ENCODE peak calls at places on chromosome 16, in five cellular contexts. R is brain microvascular endothelial cell, M is astrocyte of the cerebellum, G is BJ, L is HCT116. V is an unnamed sample.

GRCh38 chr16:31333686-31334649 is 21.0 kb upstream of the ITGAX start:
- DNase-seq in M (no peak), R (no peak), G (no peak), L (peak), V (peak)

GRCh38 chr16:85227924-85228462 is 115.7 kb upstream of the CIBAR2 start:
- DNase-seq in R (peak), G (no peak), L (no peak), M (no peak), V (peak)

GRCh38 chr16:81553080-81553813 is 108.6 kb downstream of the CMIP start:
- DNase-seq in M (no peak), L (no peak), R (no peak), G (no peak), V (no peak)

GRCh38 chr16:74901606-74902005 is 83.3 kb downstream of the WDR59 start:
- DNase-seq in G (no peak), L (no peak), M (no peak), R (no peak), V (no peak)

GRCh38 chr16:4771646-4772045 is 4.7 kb upstream of the ZNF500 start:
- DNase-seq in R (no peak), L (no peak), G (no peak), M (no peak), V (no peak)

GRCh38 chr16:74487634-74488495 is 66.6 kb upstream of the CLEC18B start:
- DNase-seq in M (no peak), G (no peak), R (no peak), L (no peak), V (no peak)

GRCh38 chr16:89815639-89816348 is 653 bp downstream of the FANCA start:
- DNase-seq in L (no peak), G (no peak), M (no peak), R (no peak), V (no peak)

GRCh38 chr16:85387731-85388295 is 225.3 kb upstream of the GSE1 start:
- DNase-seq in G (no peak), M (no peak), R (no peak), L (no peak), V (no peak)

GRCh38 chr16:87006021-87006420 is 311.2 kb downstream of the C16orf95 start:
- DNase-seq in G (no peak), L (no peak), R (no peak), M (no peak), V (no peak)

GRCh38 chr16:69712277-69712676 is 14.1 kb downstream of the NQO1 start:
- DNase-seq in G (no peak), R (no peak), L (no peak), M (no peak), V (no peak)

GRCh38 chr16:10964891-10965326 is 20.5 kb downstream of the CLEC16A start:
- DNase-seq in M (no peak), R (no peak), G (no peak), L (no peak), V (no peak)

GRCh38 chr16:86391987-86392386 is 118.3 kb upstream of the FOXF1 start:
- DNase-seq in M (no peak), R (peak), G (no peak), L (no peak), V (peak)

GRCh38 chr16:89014611-89015230 is 37.7 kb upstream of the CBFA2T3 start:
- DNase-seq in L (no peak), R (no peak), G (no peak), M (no peak), V (no peak)

GRCh38 chr16:84294196-84295142 is at the start of gene WFDC1:
- DNase-seq in M (no peak), R (no peak), G (no peak), L (no peak), V (no peak)

GRCh38 chr16:85252461-85252860 is 140.2 kb upstream of the CIBAR2 start:
- DNase-seq in L (no peak), R (no peak), M (no peak), G (no peak), V (no peak)

GRCh38 chr16:1089822-1090619 is 6.0 kb downstream of the C1QTNF8 start:
- DNase-seq in M (no peak), G (no peak), R (no peak), L (no peak), V (no peak)

GRCh38 chr16:12484426-12484825 is 319.3 kb downstream of the CPPED1 start:
- DNase-seq in G (no peak), L (no peak), R (no peak), M (no peak), V (no peak)
- TF ChIP-seq CTCF in G (no peak), L (no peak), R (no peak), M (no peak), V (no peak)

GRCh38 chr16:58639836-58640235 is 10.2 kb upstream of the CNOT1 start:
- DNase-seq in G (no peak), L (no peak), M (no peak), R (no peak), V (no peak)

GRCh38 chr16:58636474-58636873 is 6.8 kb upstream of the CNOT1 start:
- DNase-seq in R (no peak), M (no peak), L (no peak), G (no peak), V (no peak)

GRCh38 chr16:58640949-58641348 is 11.3 kb upstream of the CNOT1 start:
- DNase-seq in L (no peak), M (no peak), R (no peak), G (no peak), V (no peak)

GRCh38 chr16:58639230-58639629 is 9.6 kb upstream of the CNOT1 start:
- DNase-seq in R (no peak), G (no peak), L (no peak), M (no peak), V (no peak)

GRCh38 chr16:58638148-58639036 is 8.8 kb upstream of the CNOT1 start:
- DNase-seq in L (peak), R (peak), G (peak), M (peak), V (peak)
- TF ChIP-seq CTCF in L (peak), R (peak), G (peak), M (peak), V (peak)

GRCh38 chr16:64950262-64950661 is 171.6 kb downstream of the CDH11 start:
- DNase-seq in L (no peak), G (no peak), R (no peak), M (no peak), V (no peak)
- TF ChIP-seq CTCF in L (no peak), G (peak), R (peak), M (peak), V (peak)

DNA sequence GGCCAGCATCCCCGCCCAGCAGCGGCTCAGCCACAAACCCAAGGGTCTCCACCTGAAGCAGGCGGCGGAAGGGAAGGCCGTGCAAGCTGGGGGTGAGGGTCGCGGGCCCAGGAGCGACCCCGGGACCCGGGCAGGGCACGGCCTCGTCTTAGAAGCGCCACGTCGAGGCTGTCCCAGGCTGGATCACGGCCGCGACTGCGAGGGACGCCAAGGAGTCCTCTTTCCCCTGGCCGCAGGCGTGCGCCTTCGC is 535 bp upstream of the CCNF start:
- DNase-seq in R (peak), G (no peak), L (no peak), M (no peak), V (no peak)
- TF ChIP-seq CTCF in R (no peak), G (no peak), L (no peak), M (peak), V (no peak)

GRCh38 chr16:67864594-67864993 is 8.3 kb upstream of the EDC4 start:
- DNase-seq in R (no peak), G (no peak), L (no peak), M (no peak), V (no peak)

GRCh38 chr16:67862623-67863583 is 9.9 kb upstream of the EDC4 start:
- DNase-seq in G (no peak), L (no peak), R (peak), M (no peak), V (peak)

GRCh38 chr16:67861877-67862276 is 11.0 kb upstream of the EDC4 start:
- DNase-seq in L (no peak), R (no peak), M (no peak), G (no peak), V (no peak)

GRCh38 chr16:67868290-67868689 is 4.6 kb upstream of the EDC4 start:
- DNase-seq in R (no peak), L (no peak), M (no peak), G (no peak), V (no peak)

GRCh38 chr16:67865318-67865717 is 7.5 kb upstream of the EDC4 start:
- DNase-seq in M (no peak), G (no peak), R (peak), L (no peak), V (peak)
- TF ChIP-seq CTCF in M (peak), G (peak), R (peak), L (peak), V (peak)

V was measured in cardiac fibroblast.